ENCODE peak calls at places on chromosomes 1 and 21, in nine cellular contexts. B is NCI-H1105 treated with DMSO at 0.1 percent for 48 hours, Q is ovary, X is activated T-cell treated with anti-CD3 and anti-CD28 coated beads for 1 hour, Y is cardiac muscle cell, N is kidney tubule cell, Z is lower lobe of right lung, A is breast epithelium, P is esophagus squamous epithelium. U is an unnamed sample.

GRCh38 chr1:9167638-9168037 is 38.7 kb upstream of the GPR157 start:
- DNase-seq in B (peak; percentile 21), Q (no peak), X (no peak), Y (no peak), N (no peak), Z (no peak), A (no peak), P (no peak), U (no peak)

GRCh38 chr1:111190931-111191451 is 9.5 kb downstream of the DENND2D start:
- DNase-seq in B (no peak), Q (no peak), X (no peak), Y (peak; percentile 89), N (no peak), Z (no peak), A (no peak), P (no peak), U (no peak)

GRCh38 chr21:36753556-36753955 is 54.6 kb downstream of the SIM2 start:
- DNase-seq in B (no peak), Q (no peak), X (no peak), Y (peak; percentile 60), N (peak; percentile 84), Z (no peak), A (no peak), P (no peak), U (no peak)

GRCh38 chr1:50271968-50272578 is 151.2 kb downstream of the DMRTA2 start:
- DNase-seq in B (peak; percentile 13), Q (no peak), X (no peak), Y (peak; percentile 10), N (peak; percentile 32), Z (peak; percentile 54), A (no peak), P (no peak), U (no peak)

GRCh38 chr21:33403128-33403785 is at the start of gene IFNGR2:
- DNase-seq in B (peak; percentile 9), Q (peak; percentile 44), X (peak; percentile 38), Y (peak; percentile 56), N (peak; percentile 60), Z (peak; percentile 68), A (no peak), P (no peak), U (peak; percentile 39)

GRCh38 chr1:162366671-162367070 is 10.0 kb downstream of the SPATA46 start:
- DNase-seq in B (no peak), Q (no peak), X (no peak), Y (no peak), N (no peak), Z (no peak), A (no peak), P (no peak), U (no peak)

GRCh38 chr1:229556551-229556950 is 2.0 kb downstream of the ABCB10 start:
- DNase-seq in B (no peak), Q (no peak), X (no peak), Y (no peak), N (no peak), Z (no peak), A (no peak), P (no peak), U (no peak)

GRCh38 chr1:110328274-110328673 is 10.9 kb upstream of the RBM15 start:
- DNase-seq in B (no peak), Q (no peak), X (no peak), Y (peak; percentile 30), N (peak; percentile 80), Z (no peak), A (no peak), P (no peak), U (no peak)

GRCh38 chr1:77313491-77313890 is 31.7 kb downstream of the AK5 start:
- DNase-seq in B (no peak), Q (no peak), X (no peak), Y (peak; percentile 49), N (peak; percentile 37), Z (no peak), A (no peak), P (no peak), U (peak; percentile 22)

GRCh38 chr1:112247971-112248370 is 148.0 kb upstream of the CTTNBP2NL start:
- DNase-seq in B (peak; percentile 47), Q (no peak), X (no peak), Y (no peak), N (no peak), Z (no peak), A (no peak), P (no peak), U (no peak)

GRCh38 chr21:45504021-45504515 is 38.2 kb downstream of the SLC19A1 start:
- DNase-seq in B (no peak), Q (peak; percentile 6), X (no peak), Y (no peak), N (no peak), Z (peak; percentile 24), A (no peak), P (no peak), U (no peak)

GRCh38 chr1:180026556-180026955 is 71.9 kb downstream of the CEP350 start:
- DNase-seq in B (no peak), Q (no peak), X (no peak), Y (peak; percentile 76), N (no peak), Z (no peak), A (no peak), P (no peak), U (no peak)

GRCh38 chr1:203028784-203029553 is 2.7 kb downstream of the PPFIA4 start:
- DNase-seq in B (no peak), Q (no peak), X (no peak), Y (no peak), N (no peak), Z (no peak), A (no peak), P (no peak), U (no peak)

GRCh38 chr1:193103759-193104495 is 1.3 kb downstream of the GLRX2 start:
- DNase-seq in B (no peak), Q (no peak), X (no peak), Y (no peak), N (no peak), Z (no peak), A (no peak), P (no peak), U (no peak)

GRCh38 chr1:228739826-228740225 is 4.5 kb downstream of the RHOU start:
- DNase-seq in B (no peak), Q (no peak), X (no peak), Y (no peak), N (no peak), Z (no peak), A (no peak), P (no peak), U (no peak)

GRCh38 chr1:192696082-192696481 is 60.1 kb downstream of the RGS13 start:
- DNase-seq in B (no peak), Q (no peak), X (no peak), Y (no peak), N (no peak), Z (no peak), A (no peak), P (no peak), U (no peak)

U was measured in CD4-positive, alpha-beta T cell.